ENCODE peak calls at places on chromosome 2, in five cellular contexts. E is choroid plexus epithelial cell, N is Panc1, J is AG09319, O is breast epithelium. D is an unnamed sample.

GRCh38 chr2:182117203-182117602 is 131.6 kb downstream of the PPP1R1C start:
- DNase-seq in E (peak; percentile 12), N (no peak), J (no peak), O (no peak), D (no peak)

GRCh38 chr2:100013892-100014677 is 128.3 kb downstream of the AFF3 start:
- DNase-seq in E (peak; percentile 96), N (peak; percentile 95), J (peak; percentile 98), O (no peak), D (peak; percentile 4)

GRCh38 chr2:53422979-53423378 is 344.6 kb upstream of the CHAC2 start:
- DNase-seq in E (peak; percentile 74), N (no peak), J (peak; percentile 18), O (no peak), D (no peak)

GRCh38 chr2:191041418-191042161 is 27.6 kb upstream of the STAT1 start:
- DNase-seq in E (peak; percentile 67), N (no peak), J (no peak), O (no peak), D (no peak)

GRCh38 chr2:23385748-23386421 is 906 bp downstream of the KLHL29 start:
- DNase-seq in E (no peak), N (no peak), J (no peak), O (no peak), D (no peak)

GRCh38 chr2:154427453-154427852 is 271.0 kb upstream of the KCNJ3 start:
- DNase-seq in E (no peak), N (no peak), J (no peak), O (no peak), D (no peak)

GRCh38 chr2:9385841-9386240 is 37.5 kb downstream of the ITGB1BP1 start:
- DNase-seq in E (no peak), N (no peak), J (no peak), O (no peak), D (no peak)

GRCh38 chr2:3848776-3849175 is 145.4 kb downstream of the DCDC2C start:
- DNase-seq in E (no peak), N (no peak), J (no peak), O (no peak), D (no peak)

GRCh38 chr2:207849443-207849842 is 79.7 kb upstream of the FZD5 start:
- DNase-seq in E (no peak), N (no peak), J (no peak), O (no peak), D (no peak)

GRCh38 chr2:119338282-119338681 is 28.4 kb downstream of the C2orf76 start:
- DNase-seq in E (no peak), N (no peak), J (no peak), O (no peak), D (no peak)

GRCh38 chr2:226184940-226185575 is 614.6 kb downstream of the IRS1 start:
- DNase-seq in E (peak; percentile 55), N (no peak), J (peak; percentile 18), O (no peak), D (peak; percentile 14)

GRCh38 chr2:133262888-133263287 is 305.4 kb downstream of the NCKAP5 start:
- DNase-seq in E (peak; percentile 56), N (no peak), J (no peak), O (no peak), D (no peak)

GRCh38 chr2:118121101-118121500 is 32.8 kb downstream of the INSIG2 start:
- DNase-seq in E (peak; percentile 49), N (no peak), J (no peak), O (no peak), D (peak; percentile 30)

GRCh38 chr2:156191547-156191946 is 141.0 kb downstream of the NR4A2 start:
- DNase-seq in E (no peak), N (no peak), J (no peak), O (no peak), D (peak; percentile 14)

GRCh38 chr2:73970850-73971471 is 13.7 kb upstream of the TET3 start:
- DNase-seq in E (no peak), N (no peak), J (no peak), O (peak; percentile 49), D (peak; percentile 85)

GRCh38 chr2:152825834-152826233 is 107.4 kb downstream of the ARL6IP6 start:
- DNase-seq in E (no peak), N (no peak), J (no peak), O (no peak), D (no peak)

GRCh38 chr2:44942304-44943030 is 965 bp downstream of the SIX3 start:
- DNase-seq in E (no peak), N (no peak), J (no peak), O (no peak), D (peak; percentile 77)

GRCh38 chr2:222358876-222359275 is 60.1 kb upstream of the PAX3 start:
- DNase-seq in E (no peak), N (no peak), J (no peak), O (no peak), D (no peak)

GRCh38 chr2:205696541-205697441 is 14.5 kb downstream of the NRP2 start:
- DNase-seq in E (peak; percentile 74), N (no peak), J (no peak), O (no peak), D (no peak)

GRCh38 chr2:62724886-62725711 is 19.6 kb downstream of the EHBP1 start:
- DNase-seq in E (no peak), N (no peak), J (no peak), O (no peak), D (peak; percentile 44)
- TF ChIP-seq CTCF in E (peak; percentile 16), N (peak; percentile 79), J (no peak), O (no peak), D (no peak)

GRCh38 chr2:167550448-167550847 is 662.2 kb downstream of the XIRP2 start:
- DNase-seq in E (peak; percentile 66), N (no peak), J (no peak), O (no peak), D (no peak)
- TF ChIP-seq CTCF in E (peak; percentile 67), N (peak; percentile 43), J (peak; percentile 30), O (no peak), D (no peak)

GRCh38 chr2:171160630-171161424 is at the start of gene TLK1:
- DNase-seq in E (peak; percentile 73), N (no peak), J (peak; percentile 30), O (peak; percentile 58), D (peak; percentile 89)
- TF ChIP-seq CTCF in E (no peak), N (peak; percentile 38), J (no peak), O (no peak), D (no peak)

DNA sequence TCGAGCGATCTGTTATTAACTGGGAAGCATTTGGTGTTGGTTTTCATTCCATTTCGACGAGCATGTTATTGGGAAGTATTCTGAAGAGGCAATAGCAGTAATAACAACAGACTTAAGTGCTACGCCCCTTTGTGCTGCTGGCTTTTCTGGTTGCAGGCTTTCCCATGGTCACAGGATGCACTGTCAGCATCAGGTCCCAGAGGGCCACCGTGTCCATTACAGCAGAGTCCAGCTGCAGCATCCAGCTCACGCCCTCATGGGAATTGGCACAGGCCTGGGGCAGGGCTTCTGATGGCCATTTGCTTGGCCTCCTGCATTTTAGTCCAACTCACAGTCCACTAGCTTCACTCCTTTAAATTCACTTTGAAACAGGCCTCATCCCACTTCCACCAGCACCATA is 44.4 kb downstream of the BCL2L11 start:
- DNase-seq in E (no peak), N (no peak), J (no peak), O (no peak), D (no peak)
- TF ChIP-seq CTCF in E (no peak), N (no peak), J (no peak), O (no peak), D (no peak)

GRCh38 chr2:66173635-66174034 is 261.3 kb upstream of the MEIS1 start:
- DNase-seq in E (no peak), N (no peak), J (no peak), O (no peak), D (no peak)
- TF ChIP-seq CTCF in E (no peak), N (no peak), J (no peak), O (no peak), D (no peak)

DNA sequence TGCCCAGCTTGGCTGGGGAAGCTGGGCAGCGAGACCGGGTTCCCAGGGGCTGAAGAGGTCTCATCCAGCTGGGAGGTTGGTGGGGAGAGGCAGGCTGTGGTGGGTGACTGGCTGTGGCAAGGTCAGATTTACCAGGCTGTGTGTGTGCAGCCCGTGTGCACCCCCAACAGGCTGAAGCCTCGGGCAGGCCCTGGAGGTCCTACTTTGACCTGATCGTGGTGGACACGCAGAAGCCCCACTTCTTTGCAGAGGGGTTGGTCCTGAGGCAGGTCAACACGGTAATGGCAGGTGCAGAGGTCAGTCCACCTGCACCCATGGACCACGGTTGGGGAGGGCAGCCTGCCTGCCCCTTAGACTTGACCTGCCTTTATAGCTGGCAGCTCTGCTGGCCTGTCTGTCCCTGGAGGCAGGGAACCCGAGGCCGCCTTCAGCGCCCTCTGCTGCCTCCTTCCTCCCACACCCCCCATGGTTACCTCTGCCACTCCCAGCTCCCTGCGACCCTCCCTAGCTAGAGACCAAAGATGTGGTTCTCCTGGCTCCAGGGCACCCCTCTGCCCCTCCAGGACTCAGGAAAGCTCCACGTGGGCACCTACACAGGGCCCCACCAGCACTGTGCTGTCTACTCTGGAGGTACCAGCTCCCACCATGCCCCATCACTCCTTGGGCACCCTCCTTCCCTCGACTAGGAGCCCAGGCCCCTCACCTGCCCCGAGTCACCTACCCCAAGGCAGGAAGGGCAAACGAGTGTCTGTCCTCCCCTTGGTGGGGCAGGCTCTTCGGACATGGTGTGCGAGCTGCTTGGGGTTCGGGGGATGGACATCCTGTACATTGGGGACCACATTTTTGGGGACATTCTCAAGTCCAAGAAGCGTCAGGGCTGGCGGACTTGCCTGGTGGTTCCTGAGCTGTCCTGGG is 4.0 kb downstream of the NT5DC4 start:
- DNase-seq in E (peak; percentile 26), N (no peak), J (no peak), O (no peak), D (no peak)
- TF ChIP-seq CTCF in E (peak; percentile 42), N (peak; percentile 79), J (peak; percentile 2), O (no peak), D (no peak)

GRCh38 chr2:95022309-95023221 is 2.9 kb upstream of the MAL start:
- DNase-seq in E (peak; percentile 67), N (peak; percentile 54), J (no peak), O (peak; percentile 38), D (peak; percentile 70)

GRCh38 chr2:95024306-95024880 is 1.1 kb upstream of the MAL start:
- DNase-seq in E (no peak), N (no peak), J (no peak), O (no peak), D (no peak)

GRCh38 chr2:95021847-95022246 is 3.7 kb upstream of the MAL start:
- DNase-seq in E (no peak), N (no peak), J (no peak), O (no peak), D (no peak)

GRCh38 chr2:95024960-95025405 is 525 bp upstream of the MAL start:
- DNase-seq in E (no peak), N (no peak), J (no peak), O (no peak), D (no peak)

DNA sequence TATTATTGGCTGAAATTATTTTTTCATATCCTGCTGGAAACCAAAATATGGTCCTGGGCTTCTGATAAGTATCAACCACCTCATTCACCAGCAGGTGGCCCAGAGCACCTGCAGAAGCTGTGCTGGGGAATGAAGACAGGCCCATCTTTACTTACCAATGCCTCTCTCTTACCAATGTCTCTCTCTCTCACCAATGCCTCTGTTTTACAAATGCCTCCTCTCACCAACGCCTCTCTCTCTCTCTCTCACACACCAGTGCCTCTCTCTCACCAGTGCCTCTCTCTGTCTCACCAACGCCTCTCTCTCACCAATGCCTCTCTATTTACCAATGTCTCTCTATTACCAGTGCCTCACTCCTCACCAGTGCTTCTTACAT is 2.3 kb upstream of the MAL start:
- DNase-seq in E (no peak), N (no peak), J (no peak), O (no peak), D (no peak)
- TF ChIP-seq CTCF in E (peak; percentile 2), N (no peak), J (no peak), O (no peak), D (no peak)